ENCODE peak calls at places on chromosomes 4 and X, in ten cellular contexts. K is glutamatergic neuron; F is GM23338; V is lower lobe of right lung; G is transverse colon; C is CD4-positive, alpha-beta T cell; N is GM13976; Y is mucosa of descending colon; A is right lobe of liver; R is tibial artery. U is an unnamed sample.

GRCh38 chrX:18890724-18891560 is 93.0 kb downstream of the PHKA2 start:
- DNase-seq in F (no peak), K (peak), Y (no peak), N (no peak), C (no peak), R (no peak), A (no peak), V (no peak), G (no peak), U (no peak)

GRCh38 chr4:35684755-35685154 is 559.6 kb downstream of the ARAP2 start:
- DNase-seq in G (no peak), Y (no peak), R (no peak), N (no peak), F (no peak), C (no peak), K (no peak), A (no peak), V (no peak), U (no peak)

GRCh38 chr4:169626328-169627282 is 6.2 kb downstream of the CLCN3 start:
- DNase-seq in G (no peak), A (no peak), N (no peak), C (no peak), F (no peak), V (no peak), Y (no peak), R (no peak), K (no peak), U (no peak)

GRCh38 chrX:16882702-16883486 is 12.7 kb upstream of the RBBP7 start:
- DNase-seq in N (peak), V (peak), F (peak), G (peak), K (peak), A (peak), C (peak), Y (peak), R (peak), U (peak)

GRCh38 chrX:9327747-9328145 is 137.1 kb upstream of the TBL1X start:
- DNase-seq in V (no peak), R (no peak), K (no peak), G (no peak), F (no peak), N (no peak), Y (no peak), C (no peak), A (no peak), U (peak)

GRCh38 chr4:181569553-181569952 is 673.6 kb upstream of the TENM3 start:
- DNase-seq in Y (no peak), K (no peak), A (no peak), F (peak), R (no peak), G (no peak), V (no peak), C (no peak), N (peak), U (peak)

GRCh38 chr4:168744021-168744420 is 247.2 kb downstream of the PALLD start:
- DNase-seq in N (no peak), F (no peak), R (no peak), Y (no peak), K (no peak), G (no peak), V (no peak), C (no peak), A (no peak), U (no peak)

GRCh38 chrX:48961585-48962091 is 4.2 kb upstream of the OTUD5 start:
- DNase-seq in K (no peak), R (peak), C (no peak), V (no peak), Y (no peak), F (no peak), N (no peak), G (peak), A (no peak), U (no peak)

GRCh38 chr4:7068883-7069282 is 1.0 kb upstream of the GRPEL1 start:
- DNase-seq in V (no peak), A (no peak), K (no peak), F (peak), R (no peak), Y (no peak), C (no peak), G (no peak), N (no peak), U (peak)

GRCh38 chr4:78772526-78773084 is 3.5 kb upstream of the BMP2K start:
- DNase-seq in V (no peak), F (no peak), R (no peak), A (no peak), C (no peak), K (no peak), N (no peak), G (no peak), Y (no peak), U (no peak)

GRCh38 chr4:41363384-41363981 is 106.8 kb downstream of the UCHL1 start:
- DNase-seq in A (no peak), V (no peak), F (peak), G (no peak), R (peak), C (no peak), N (no peak), K (no peak), Y (no peak), U (peak)

GRCh38 chr4:186839122-186840037 is 115.7 kb upstream of the FAT1 start:
- DNase-seq in V (no peak), F (no peak), R (peak), N (peak), Y (peak), C (no peak), A (no peak), K (no peak), G (no peak), U (peak)

GRCh38 chr4:78296261-78296660 is 239.1 kb downstream of the FRAS1 start:
- DNase-seq in A (no peak), V (no peak), N (no peak), R (no peak), Y (no peak), C (no peak), G (no peak), F (peak), K (no peak), U (no peak)

GRCh38 chr4:142126890-142127497 is 490.6 kb downstream of the IL15 start:
- DNase-seq in G (peak), A (no peak), N (peak), C (peak), Y (no peak), R (peak), K (peak), V (no peak), F (peak), U (peak)

GRCh38 chrX:153303276-153304262 is 18.0 kb downstream of the PNMA6F start:
- DNase-seq in K (no peak), A (no peak), F (no peak), R (no peak), N (no peak), Y (no peak), C (no peak), G (no peak), V (no peak), U (no peak)

GRCh38 chr4:23923840-23924239 is 34.0 kb upstream of the PPARGC1A start:
- DNase-seq in N (no peak), A (no peak), K (no peak), Y (no peak), C (no peak), F (no peak), G (no peak), R (no peak), V (no peak), U (no peak)

GRCh38 chr4:73408181-73408867 is 4.2 kb downstream of the ALB start:
- DNase-seq in R (no peak), A (no peak), Y (no peak), F (no peak), N (no peak), C (no peak), K (no peak), V (no peak), G (no peak), U (no peak)

GRCh38 chr4:54898163-54898562 is 227.2 kb downstream of the KDR start:
- DNase-seq in A (no peak), G (no peak), V (no peak), R (no peak), N (no peak), F (no peak), Y (no peak), C (no peak), K (no peak), U (no peak)

GRCh38 chr4:19857405-19857804 is 394.3 kb upstream of the SLIT2 start:
- DNase-seq in R (no peak), F (no peak), Y (no peak), V (no peak), G (no peak), C (no peak), A (no peak), N (no peak), K (no peak), U (no peak)

GRCh38 chrX:370244-370962 is 16.3 kb downstream of the PPP2R3B start:
- DNase-seq in G (no peak), F (peak), N (no peak), Y (no peak), V (no peak), A (no peak), K (no peak), R (no peak), C (no peak), U (no peak)

GRCh38 chrX:12794654-12795053 is 3.4 kb downstream of the PRPS2 start:
- DNase-seq in N (no peak), G (no peak), R (no peak), K (no peak), C (no peak), Y (no peak), V (no peak), A (no peak), F (no peak), U (no peak)

GRCh38 chrX:26373829-26374228 is 157.9 kb downstream of the MAGEB5 start:
- DNase-seq in C (no peak), F (no peak), N (no peak), V (no peak), G (no peak), A (no peak), R (no peak), K (no peak), Y (no peak), U (no peak)

GRCh38 chr4:40581254-40582140 is 48.2 kb downstream of the RBM47 start:
- DNase-seq in G (no peak), K (no peak), N (no peak), F (no peak), R (no peak), A (no peak), C (no peak), V (no peak), Y (no peak), U (no peak)

DNA sequence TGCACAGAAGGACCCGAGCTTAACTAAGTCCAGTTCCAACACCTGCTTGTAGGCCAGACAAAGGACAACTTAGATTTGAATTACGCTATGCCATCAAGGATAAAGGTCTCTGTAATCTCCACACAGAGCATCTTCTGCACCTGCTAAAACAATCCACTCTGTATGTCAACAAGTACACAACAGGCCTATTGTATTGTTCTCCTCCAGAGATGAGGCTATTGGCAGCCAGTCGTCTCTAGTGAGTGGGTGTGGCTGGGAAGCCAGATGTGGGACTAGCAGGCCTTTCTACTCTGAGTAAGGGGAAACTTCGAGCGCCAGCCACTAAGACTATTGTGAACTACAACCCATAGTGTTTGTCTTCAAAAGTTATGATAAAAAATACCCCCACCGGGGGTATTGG is 12.2 kb downstream of the ZDHHC9 start:
- DNase-seq in A (no peak), N (no peak), C (no peak), R (no peak), F (no peak), K (no peak), Y (no peak), V (no peak), G (peak), U (no peak)
- TF ChIP-seq CTCF in A (no peak), N (no peak), C (no peak), R (no peak), F (no peak), K (no peak), Y (no peak), V (no peak), G (no peak), U (no peak)

GRCh38 chr4:98150092-98150761 is 7.0 kb upstream of the STPG2 start:
- DNase-seq in A (no peak), G (no peak), F (no peak), Y (no peak), N (no peak), C (no peak), K (no peak), V (no peak), R (no peak), U (no peak)
- TF ChIP-seq CTCF in A (peak), G (peak), F (no peak), Y (no peak), N (no peak), C (peak), K (peak), V (no peak), R (no peak), U (peak)

DNA sequence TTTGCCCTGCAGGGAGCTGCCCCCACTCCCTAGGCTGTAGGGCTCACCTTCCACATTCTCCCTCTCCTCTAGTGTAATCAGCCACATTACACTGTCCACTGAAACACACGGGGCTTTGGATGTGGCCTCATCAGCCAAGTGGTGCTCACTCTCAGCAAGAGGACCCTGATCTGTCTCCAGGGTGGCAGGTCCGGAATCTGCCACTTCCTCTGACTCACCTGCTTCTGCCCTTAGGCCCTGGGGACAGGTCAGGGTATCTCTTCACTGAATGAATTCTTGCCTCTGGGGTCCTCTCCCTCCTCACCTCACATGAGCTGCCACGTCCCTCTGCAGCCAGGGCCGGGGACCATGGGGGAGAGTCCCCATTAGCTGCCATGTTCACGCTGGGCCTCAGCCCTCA is 15.9 kb downstream of the ZNF41 start:
- DNase-seq in A (no peak), V (no peak), Y (no peak), G (no peak), K (no peak), F (no peak), R (no peak), N (no peak), C (no peak), U (no peak)
- TF ChIP-seq CTCF in A (no peak), V (no peak), Y (no peak), G (no peak), K (no peak), F (no peak), R (no peak), N (no peak), C (no peak), U (no peak)

DNA sequence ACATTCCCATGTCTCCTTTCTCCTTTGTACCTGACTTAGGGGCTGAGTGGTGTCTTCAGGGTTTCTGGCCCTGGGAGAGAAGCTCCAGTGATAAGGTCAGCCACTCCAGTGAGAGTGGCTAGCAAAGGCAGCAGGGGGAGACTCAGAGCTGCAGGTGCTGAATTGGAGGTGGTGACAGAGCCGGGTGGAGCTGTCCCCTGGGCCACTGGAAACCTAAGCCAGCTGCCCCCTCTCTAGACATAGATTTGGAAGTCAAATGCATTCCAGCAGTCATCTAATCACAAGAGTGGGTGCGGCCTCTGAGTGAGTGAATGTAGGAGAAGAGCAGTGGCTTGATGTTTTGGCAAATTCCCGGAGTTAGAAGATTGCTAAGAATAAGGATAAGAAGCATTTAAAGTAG is 28.5 kb downstream of the TRIM2 start:
- DNase-seq in N (no peak), K (peak), C (no peak), G (peak), F (peak), V (no peak), Y (peak), A (peak), R (no peak), U (no peak)
- TF ChIP-seq CTCF in N (no peak), K (no peak), C (no peak), G (peak), F (peak), V (peak), Y (no peak), A (peak), R (no peak), U (peak)

U was measured in HFFc6.